ENCODE peak calls at places on chromosomes 1 and 21, in nine cellular contexts. L is fibroblast of lung; G is activated naive CD4-positive, alpha-beta T cell treated with Interleukin-2 at 50 U/mL for 16 hours; Y is T1000; Q is progenitor cell of endocrine pancreas; I is activated CD8-positive, alpha-beta T cell treated with anti-CD3 and anti-CD28 coated beads for 36 hours; D is NCI-H1105 treated with DMSO at 0.1 percent for 48 hours; P is A549; Z is glomerular endothelial cell. H is an unnamed sample.

GRCh38 chr1:42130061-42130460 is 23.1 kb upstream of the GUCA2B start:
- DNase-seq in L (no peak), G (no peak), Y (no peak), Q (no peak), I (no peak), D (no peak), P (no peak), Z (no peak), H (no peak)

GRCh38 chr1:30748098-30748698 is 9.4 kb downstream of the LAPTM5 start:
- DNase-seq in L (peak; percentile 45), G (no peak), Y (no peak), Q (no peak), I (no peak), D (peak; percentile 85), P (no peak), Z (no peak), H (no peak)

GRCh38 chr21:44838038-44838895 is 20.4 kb upstream of the SUMO3 start:
- DNase-seq in L (no peak), G (no peak), Y (no peak), Q (no peak), I (no peak), D (no peak), P (no peak), Z (no peak), H (no peak)

GRCh38 chr1:37765937-37766664 is 1.2 kb upstream of the EPHA10 start:
- DNase-seq in L (no peak), G (peak; percentile 19), Y (no peak), Q (no peak), I (peak; percentile 65), D (peak; percentile 40), P (no peak), Z (no peak), H (no peak)

GRCh38 chr1:162663086-162663485 is 30.8 kb downstream of the DDR2 start:
- DNase-seq in L (no peak), G (no peak), Y (no peak), Q (no peak), I (no peak), D (no peak), P (no peak), Z (no peak), H (no peak)

GRCh38 chr1:75690547-75690946 is 34.0 kb upstream of the ACADM start:
- DNase-seq in L (no peak), G (no peak), Y (no peak), Q (no peak), I (no peak), D (no peak), P (no peak), Z (no peak), H (no peak)

GRCh38 chr1:169186106-169186505 is 79.6 kb downstream of the ATP1B1 start:
- DNase-seq in L (peak; percentile 17), G (no peak), Y (no peak), Q (no peak), I (no peak), D (peak; percentile 56), P (no peak), Z (no peak), H (no peak)

GRCh38 chr1:85449356-85449755 is 15.6 kb downstream of the DDAH1 start:
- DNase-seq in L (no peak), G (no peak), Y (no peak), Q (no peak), I (no peak), D (peak; percentile 50), P (no peak), Z (no peak), H (no peak)

GRCh38 chr1:48725331-48725730 is 51.4 kb downstream of the BEND5 start:
- DNase-seq in L (no peak), G (no peak), Y (no peak), Q (no peak), I (no peak), D (no peak), P (no peak), Z (no peak), H (no peak)

GRCh38 chr1:116345830-116346229 is 27.2 kb upstream of the ATP1A1 start:
- DNase-seq in L (no peak), G (peak; percentile 16), Y (no peak), Q (no peak), I (peak; percentile 54), D (peak; percentile 63), P (no peak), Z (no peak), H (no peak)

GRCh38 chr1:56490619-56491018 is 88.7 kb downstream of the PLPP3 start:
- DNase-seq in L (no peak), G (no peak), Y (no peak), Q (no peak), I (no peak), D (no peak), P (no peak), Z (no peak), H (no peak)

GRCh38 chr1:40394456-40395172 is 21.1 kb downstream of the SMAP2 start:
- DNase-seq in L (no peak), G (peak; percentile 37), Y (no peak), Q (no peak), I (peak; percentile 66), D (no peak), P (no peak), Z (no peak), H (no peak)

GRCh38 chr1:8040586-8040985 is 14.5 kb upstream of the ERRFI1 start:
- DNase-seq in L (peak; percentile 99), G (no peak), Y (peak; percentile 79), Q (no peak), I (no peak), D (peak; percentile 56), P (peak; percentile 82), Z (peak; percentile 98), H (peak; percentile 92)

GRCh38 chr1:75559800-75560199 is 51.1 kb downstream of the SLC44A5 start:
- DNase-seq in L (no peak), G (no peak), Y (no peak), Q (no peak), I (no peak), D (no peak), P (no peak), Z (no peak), H (no peak)

GRCh38 chr21:42746593-42747266 is 93.3 kb downstream of the PDE9A start:
- DNase-seq in L (no peak), G (peak; percentile 29), Y (no peak), Q (no peak), I (peak; percentile 50), D (no peak), P (no peak), Z (no peak), H (peak; percentile 71)

GRCh38 chr1:152013664-152014237 is 20.1 kb upstream of the S100A10 start:
- DNase-seq in L (no peak), G (peak; percentile 53), Y (no peak), Q (peak; percentile 34), I (peak; percentile 66), D (peak; percentile 12), P (no peak), Z (no peak), H (peak; percentile 57)

GRCh38 chr1:179831852-179832699 is 45.5 kb downstream of the TOR1AIP2 start:
- DNase-seq in L (no peak), G (peak; percentile 7), Y (no peak), Q (no peak), I (peak; percentile 20), D (no peak), P (no peak), Z (no peak), H (no peak)

GRCh38 chr1:162857850-162858249 is 3.1 kb downstream of the CCDC190 start:
- DNase-seq in L (peak; percentile 40), G (no peak), Y (no peak), Q (no peak), I (no peak), D (no peak), P (no peak), Z (no peak), H (no peak)

GRCh38 chr1:207779008-207779407 is 27.2 kb downstream of the CD46 start:
- DNase-seq in L (no peak), G (no peak), Y (no peak), Q (no peak), I (no peak), D (no peak), P (no peak), Z (no peak), H (no peak)